ENCODE peak calls at places on chromosomes 1 and 21, in four cellular contexts. One of them, this sample, is unnamed.

GRCh38 chr1:76944942-76945341 is 77.7 kb downstream of the ST6GALNAC5 start:
- DNase-seq in HepG2: no peak
- DNase-seq in GM12878: no peak
- DNase-seq in K562: no peak
- DNase-seq in this sample: no peak

GRCh38 chr1:41977329-41977728 is 58.6 kb upstream of the HIVEP3 start:
- DNase-seq in K562: no peak
- DNase-seq in GM12878: no peak
- DNase-seq in HepG2: no peak
- DNase-seq in this sample: no peak

GRCh38 chr1:235423214-235423652 is 56.0 kb downstream of the TBCE start:
- DNase-seq in GM12878: peak; percentile 4
- DNase-seq in K562: no peak
- DNase-seq in HepG2: no peak
- DNase-seq in this sample: no peak

GRCh38 chr1:84571150-84571535 is 3.1 kb downstream of the CTBS start:
- DNase-seq in K562: no peak
- DNase-seq in GM12878: no peak
- DNase-seq in HepG2: no peak
- DNase-seq in this sample: no peak

GRCh38 chr1:54207287-54207686 is 7.3 kb downstream of the MRPL37 start:
- DNase-seq in K562: no peak
- DNase-seq in GM12878: no peak
- DNase-seq in HepG2: no peak
- DNase-seq in this sample: no peak

GRCh38 chr1:23528245-23528978 is 2.6 kb downstream of the E2F2 start:
- DNase-seq in GM12878: peak; percentile 76
- DNase-seq in HepG2: peak; percentile 85
- DNase-seq in K562: peak; percentile 88
- DNase-seq in this sample: peak; percentile 62

GRCh38 chr1:247047702-247048101 is 30.9 kb downstream of the ZNF670 start:
- DNase-seq in GM12878: no peak
- DNase-seq in K562: no peak
- DNase-seq in HepG2: no peak
- DNase-seq in this sample: no peak

GRCh38 chr1:12372180-12372579 is 142.3 kb downstream of the VPS13D start:
- DNase-seq in HepG2: no peak
- DNase-seq in K562: no peak
- DNase-seq in GM12878: no peak
- DNase-seq in this sample: no peak

GRCh38 chr1:209417761-209418160 is 165.8 kb upstream of the CAMK1G start:
- DNase-seq in GM12878: no peak
- DNase-seq in HepG2: no peak
- DNase-seq in K562: no peak
- DNase-seq in this sample: no peak

GRCh38 chr1:14082331-14082730 is 382.3 kb downstream of the PRDM2 start:
- DNase-seq in K562: no peak
- DNase-seq in HepG2: no peak
- DNase-seq in GM12878: no peak
- DNase-seq in this sample: no peak

GRCh38 chr1:6578624-6579373 is 995 bp upstream of the ZBTB48 start:
- DNase-seq in K562: no peak
- DNase-seq in HepG2: no peak
- DNase-seq in GM12878: no peak
- DNase-seq in this sample: no peak

GRCh38 chr21:42641311-42642218 is 11.9 kb upstream of the PDE9A start:
- DNase-seq in HepG2: no peak
- DNase-seq in K562: no peak
- DNase-seq in GM12878: no peak
- DNase-seq in this sample: no peak

GRCh38 chr1:24308365-24309015 is 10.7 kb upstream of the GRHL3 start:
- DNase-seq in HepG2: no peak
- DNase-seq in K562: no peak
- DNase-seq in GM12878: no peak
- DNase-seq in this sample: peak; percentile 29

GRCh38 chr1:47755368-47755990 is 241.7 kb downstream of the TRABD2B start:
- DNase-seq in HepG2: peak; percentile 35
- DNase-seq in GM12878: no peak
- DNase-seq in K562: peak; percentile 68
- DNase-seq in this sample: peak; percentile 62

GRCh38 chr1:154944422-154945159 is 8.1 kb upstream of the PMVK start:
- DNase-seq in GM12878: no peak
- DNase-seq in HepG2: peak; percentile 87
- DNase-seq in K562: no peak
- DNase-seq in this sample: no peak

GRCh38 chr21:45152265-45152746 is 77.9 kb downstream of the ADARB1 start:
- DNase-seq in GM12878: no peak
- DNase-seq in K562: peak; percentile 87
- DNase-seq in HepG2: no peak
- DNase-seq in this sample: peak; percentile 56

GRCh38 chr1:109877320-109877771 is 33.3 kb upstream of the CSF1 start:
- DNase-seq in GM12878: no peak
- DNase-seq in HepG2: peak; percentile 79
- DNase-seq in K562: peak; percentile 47
- DNase-seq in this sample: no peak

GRCh38 chr1:24920155-24920925 is 9.7 kb downstream of the RUNX3 start:
- DNase-seq in K562: no peak
- DNase-seq in HepG2: no peak
- DNase-seq in GM12878: no peak
- DNase-seq in this sample: no peak

GRCh38 chr1:111756124-111756513 is 418 bp downstream of the DDX20 start:
- DNase-seq in GM12878: no peak
- DNase-seq in K562: peak; percentile 67
- DNase-seq in HepG2: no peak
- DNase-seq in this sample: no peak

GRCh38 chr1:1540015-1540816 is at the start of gene TMEM240:
- DNase-seq in K562: no peak
- DNase-seq in GM12878: no peak
- DNase-seq in HepG2: no peak
- DNase-seq in this sample: no peak

GRCh38 chr1:15992187-15992553 is 11.9 kb upstream of the SRARP start:
- DNase-seq in K562: no peak
- DNase-seq in GM12878: no peak
- DNase-seq in HepG2: no peak
- DNase-seq in this sample: no peak

GRCh38 chr1:197984273-197984672 is 67.1 kb downstream of the LHX9 start:
- DNase-seq in HepG2: no peak
- DNase-seq in GM12878: no peak
- DNase-seq in K562: no peak
- DNase-seq in this sample: no peak

GRCh38 chr1:193265716-193266115 is 79.3 kb upstream of the B3GALT2 start:
- DNase-seq in GM12878: no peak
- DNase-seq in HepG2: no peak
- DNase-seq in K562: no peak
- DNase-seq in this sample: no peak

GRCh38 chr1:116375884-116376733 is 3.1 kb downstream of the ATP1A1 start:
- DNase-seq in HepG2: peak; percentile 68
- DNase-seq in K562: no peak
- DNase-seq in GM12878: no peak
- DNase-seq in this sample: peak; percentile 25

GRCh38 chr1:229230136-229230892 is 40.6 kb upstream of the RAB4A start:
- DNase-seq in GM12878: no peak
- DNase-seq in K562: no peak
- DNase-seq in HepG2: peak; percentile 24
- DNase-seq in this sample: no peak

GRCh38 chr1:15075812-15076211 is 77.7 kb upstream of the TMEM51 start:
- DNase-seq in K562: no peak
- DNase-seq in GM12878: no peak
- DNase-seq in HepG2: no peak
- DNase-seq in this sample: no peak

GRCh38 chr1:201262963-201263608 is 20.2 kb upstream of the PKP1 start:
- DNase-seq in K562: no peak
- DNase-seq in GM12878: no peak
- DNase-seq in HepG2: no peak
- DNase-seq in this sample: no peak

DNA sequence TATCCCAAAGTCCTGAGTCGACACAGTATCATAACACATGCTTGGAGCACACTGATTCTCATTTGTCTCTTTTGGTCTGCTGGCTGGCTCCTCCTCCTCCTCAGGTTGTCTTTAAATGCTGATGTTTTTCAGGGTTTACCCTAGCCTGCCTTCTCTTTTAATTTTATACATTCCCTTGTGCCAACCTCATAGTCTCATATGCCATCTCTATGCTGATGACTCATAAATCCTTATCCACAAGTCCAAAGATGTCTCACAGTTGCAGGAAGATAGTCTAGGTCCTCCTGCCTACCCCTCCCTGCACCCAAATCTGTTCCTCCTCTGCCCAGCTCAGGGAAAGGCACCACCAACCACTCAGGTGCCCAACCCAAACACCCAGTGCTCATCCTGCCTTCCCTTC is 108.3 kb downstream of the SIPA1L2 start:
- DNase-seq in GM12878: no peak
- DNase-seq in HepG2: no peak
- DNase-seq in K562: no peak
- DNase-seq in this sample: no peak
- TF ChIP-seq TARDBP in GM12878: no peak
- TF ChIP-seq TARDBP in HepG2: no peak
- TF ChIP-seq TARDBP in K562: no peak
- TF ChIP-seq TARDBP in this sample: no peak

DNA sequence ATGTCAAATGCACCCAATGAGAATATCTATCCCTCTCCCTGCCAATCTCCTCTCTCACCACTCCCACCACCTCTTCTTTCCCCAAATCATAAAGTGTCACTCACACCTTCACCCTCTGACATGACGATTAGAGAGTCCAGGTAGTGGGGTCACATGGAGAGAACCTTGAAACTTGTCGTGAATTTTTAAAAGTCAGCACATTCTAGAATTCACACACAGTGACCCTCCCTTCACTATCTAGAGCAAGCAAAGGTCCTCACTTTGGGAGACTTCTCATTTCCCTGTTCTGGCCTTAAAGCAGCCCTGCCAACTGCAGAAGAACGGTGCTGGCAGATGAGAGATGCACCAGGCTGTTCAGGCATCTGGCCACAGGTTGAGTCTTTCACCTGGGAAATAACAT is 61.9 kb downstream of the CD34 start:
- DNase-seq in HepG2: no peak
- DNase-seq in GM12878: no peak
- DNase-seq in K562: no peak
- DNase-seq in this sample: no peak
- TF ChIP-seq SP1 in HepG2: no peak
- TF ChIP-seq SP1 in GM12878: no peak
- TF ChIP-seq SP1 in K562: no peak
- TF ChIP-seq SP1 in this sample: no peak

GRCh38 chr1:10718083-10718415 is 78.4 kb downstream of the CASZ1 start:
- DNase-seq in HepG2: no peak
- DNase-seq in K562: no peak
- DNase-seq in GM12878: no peak
- DNase-seq in this sample: no peak
- TF ChIP-seq TARDBP in HepG2: no peak
- TF ChIP-seq TARDBP in K562: no peak
- TF ChIP-seq TARDBP in GM12878: no peak
- TF ChIP-seq TARDBP in this sample: no peak

GRCh38 chr1:199515261-199515660 is 512.2 kb upstream of the NR5A2 start:
- DNase-seq in GM12878: no peak
- DNase-seq in HepG2: no peak
- DNase-seq in K562: no peak
- DNase-seq in this sample: no peak

GRCh38 chr1:199510314-199510713 is 517.2 kb upstream of the NR5A2 start:
- DNase-seq in GM12878: peak; percentile 61
- DNase-seq in K562: no peak
- DNase-seq in HepG2: no peak
- DNase-seq in this sample: no peak

GRCh38 chr1:199508653-199509052 is 518.9 kb upstream of the NR5A2 start:
- DNase-seq in GM12878: no peak
- DNase-seq in K562: no peak
- DNase-seq in HepG2: no peak
- DNase-seq in this sample: no peak

GRCh38 chr1:199512037-199512710 is 515.3 kb upstream of the NR5A2 start:
- DNase-seq in HepG2: no peak
- DNase-seq in GM12878: no peak
- DNase-seq in K562: no peak
- DNase-seq in this sample: no peak
- TF ChIP-seq SP1 in HepG2: no peak
- TF ChIP-seq SP1 in GM12878: no peak
- TF ChIP-seq SP1 in K562: no peak
- TF ChIP-seq SP1 in this sample: no peak

This sample was measured in HEK293T.